ENCODE peak calls at places on chromosome 6, in eight cellular contexts. One of them, this sample, is unnamed. For H3K27me3 and H3K4me1, the result is how much of the 10 kb centered on the place peaks cover.

GRCh38 chr6:44462335-44462734 is 74.8 kb downstream of the CDC5L start:
- DNase-seq in pancreas: no peak
- DNase-seq in CD8-positive, alpha-beta T cell: no peak
- DNase-seq in heart left ventricle: no peak
- DNase-seq in effector memory CD4-positive, alpha-beta T cell: no peak
- DNase-seq in GM12878: no peak
- DNase-seq in adrenal gland: no peak
- DNase-seq in transverse colon: no peak
- DNase-seq in this sample: no peak

GRCh38 chr6:25311251-25311910 is 32.2 kb downstream of the CARMIL1 start:
- DNase-seq in pancreas: no peak
- DNase-seq in GM12878: no peak
- DNase-seq in heart left ventricle: no peak
- DNase-seq in CD8-positive, alpha-beta T cell: no peak
- DNase-seq in effector memory CD4-positive, alpha-beta T cell: no peak
- DNase-seq in transverse colon: no peak
- DNase-seq in adrenal gland: no peak
- DNase-seq in this sample: no peak

GRCh38 chr6:157063176-157063934 is 260.0 kb downstream of the TMEM242 start:
- DNase-seq in adrenal gland: no peak
- DNase-seq in effector memory CD4-positive, alpha-beta T cell: no peak
- DNase-seq in CD8-positive, alpha-beta T cell: no peak
- DNase-seq in pancreas: no peak
- DNase-seq in transverse colon: no peak
- DNase-seq in GM12878: no peak
- DNase-seq in heart left ventricle: no peak
- DNase-seq in this sample: no peak

GRCh38 chr6:40406175-40406574 is 181.0 kb downstream of the LRFN2 start:
- DNase-seq in transverse colon: no peak
- DNase-seq in effector memory CD4-positive, alpha-beta T cell: no peak
- DNase-seq in adrenal gland: no peak
- DNase-seq in GM12878: no peak
- DNase-seq in CD8-positive, alpha-beta T cell: no peak
- DNase-seq in pancreas: no peak
- DNase-seq in heart left ventricle: no peak
- DNase-seq in this sample: no peak

GRCh38 chr6:2765896-2766766 is 938 bp downstream of the WRNIP1 start:
- DNase-seq in heart left ventricle: peak
- DNase-seq in CD8-positive, alpha-beta T cell: peak
- DNase-seq in adrenal gland: peak
- DNase-seq in effector memory CD4-positive, alpha-beta T cell: peak
- DNase-seq in GM12878: no peak
- DNase-seq in pancreas: peak
- DNase-seq in transverse colon: peak
- DNase-seq in this sample: no peak

GRCh38 chr6:11806561-11807317 is 28.1 kb upstream of the ADTRP start:
- DNase-seq in heart left ventricle: no peak
- DNase-seq in effector memory CD4-positive, alpha-beta T cell: no peak
- DNase-seq in GM12878: no peak
- DNase-seq in CD8-positive, alpha-beta T cell: peak
- DNase-seq in pancreas: no peak
- DNase-seq in adrenal gland: no peak
- DNase-seq in transverse colon: no peak
- DNase-seq in this sample: peak

GRCh38 chr6:8562133-8562532 is 126.8 kb upstream of the SLC35B3 start:
- DNase-seq in heart left ventricle: no peak
- DNase-seq in effector memory CD4-positive, alpha-beta T cell: no peak
- DNase-seq in adrenal gland: no peak
- DNase-seq in pancreas: no peak
- DNase-seq in CD8-positive, alpha-beta T cell: no peak
- DNase-seq in transverse colon: no peak
- DNase-seq in GM12878: no peak
- DNase-seq in this sample: no peak

GRCh38 chr6:140993515-140993914 is 1139.2 kb upstream of the GJE1 start:
- DNase-seq in transverse colon: no peak
- DNase-seq in effector memory CD4-positive, alpha-beta T cell: no peak
- DNase-seq in heart left ventricle: no peak
- DNase-seq in CD8-positive, alpha-beta T cell: no peak
- DNase-seq in adrenal gland: no peak
- DNase-seq in pancreas: no peak
- DNase-seq in GM12878: no peak
- DNase-seq in this sample: no peak

GRCh38 chr6:37538107-37538506 is 38.4 kb upstream of the CCDC167 start:
- DNase-seq in effector memory CD4-positive, alpha-beta T cell: no peak
- DNase-seq in CD8-positive, alpha-beta T cell: no peak
- DNase-seq in adrenal gland: no peak
- DNase-seq in pancreas: no peak
- DNase-seq in heart left ventricle: no peak
- DNase-seq in transverse colon: no peak
- DNase-seq in GM12878: no peak
- DNase-seq in this sample: no peak

GRCh38 chr6:37536462-37537225 is 37.0 kb upstream of the CCDC167 start:
- DNase-seq in heart left ventricle: no peak
- DNase-seq in transverse colon: no peak
- DNase-seq in CD8-positive, alpha-beta T cell: no peak
- DNase-seq in pancreas: no peak
- DNase-seq in GM12878: no peak
- DNase-seq in effector memory CD4-positive, alpha-beta T cell: no peak
- DNase-seq in adrenal gland: no peak
- DNase-seq in this sample: no peak

GRCh38 chr6:37541346-37541745 is 41.7 kb upstream of the CCDC167 start:
- DNase-seq in GM12878: no peak
- DNase-seq in pancreas: no peak
- DNase-seq in heart left ventricle: no peak
- DNase-seq in CD8-positive, alpha-beta T cell: no peak
- DNase-seq in effector memory CD4-positive, alpha-beta T cell: no peak
- DNase-seq in adrenal gland: no peak
- DNase-seq in transverse colon: no peak
- DNase-seq in this sample: no peak

GRCh38 chr6:37540390-37540789 is 40.7 kb upstream of the CCDC167 start:
- DNase-seq in effector memory CD4-positive, alpha-beta T cell: no peak
- DNase-seq in pancreas: no peak
- DNase-seq in CD8-positive, alpha-beta T cell: no peak
- DNase-seq in GM12878: no peak
- DNase-seq in transverse colon: no peak
- DNase-seq in heart left ventricle: no peak
- DNase-seq in adrenal gland: no peak
- DNase-seq in this sample: no peak

DNA sequence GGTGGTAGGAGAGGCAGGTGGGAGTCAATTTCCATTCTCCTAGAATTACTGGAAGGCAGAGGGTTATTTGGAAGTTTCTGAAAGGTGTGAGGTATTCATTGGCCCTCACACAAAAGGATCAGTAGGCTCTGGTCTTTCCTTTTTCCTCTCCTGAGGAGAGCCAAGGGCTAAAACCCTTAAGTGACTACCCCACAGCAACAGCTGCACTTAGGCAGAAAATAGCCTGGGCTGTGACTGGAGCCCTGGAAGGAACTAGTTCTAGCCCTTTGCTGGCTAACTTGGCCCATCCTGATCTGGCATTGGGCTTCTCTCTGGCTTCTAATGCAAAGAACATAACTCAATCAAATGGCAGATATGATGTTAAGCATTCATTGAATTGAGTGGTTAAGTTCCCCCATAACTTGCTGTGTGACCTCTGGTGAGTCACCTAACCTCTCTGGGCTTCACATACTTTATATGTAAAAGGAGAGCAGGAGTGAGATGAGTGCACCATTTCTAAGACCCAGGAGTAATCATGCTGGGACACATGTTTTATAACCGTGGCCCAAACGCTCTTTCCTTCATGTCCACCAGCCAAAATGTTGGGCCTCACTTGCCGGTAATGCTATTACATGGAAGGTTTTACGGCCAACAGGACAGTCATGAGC is 40.1 kb upstream of the CCDC167 start:
- DNase-seq in heart left ventricle: no peak
- DNase-seq in GM12878: no peak
- DNase-seq in transverse colon: no peak
- DNase-seq in CD8-positive, alpha-beta T cell: no peak
- DNase-seq in pancreas: no peak
- DNase-seq in adrenal gland: no peak
- DNase-seq in effector memory CD4-positive, alpha-beta T cell: no peak
- DNase-seq in this sample: no peak
- H3K27me3 ChIP-seq in heart left ventricle: under half
- H3K27me3 ChIP-seq in GM12878: under half
- H3K27me3 ChIP-seq in transverse colon: under half
- H3K27me3 ChIP-seq in CD8-positive, alpha-beta T cell: under half
- H3K27me3 ChIP-seq in pancreas: under half
- H3K27me3 ChIP-seq in adrenal gland: under half
- H3K27me3 ChIP-seq in effector memory CD4-positive, alpha-beta T cell: under half
- H3K27me3 ChIP-seq in this sample: under half

GRCh38 chr6:42790549-42791181 is 8.8 kb downstream of the BICRAL start:
- DNase-seq in CD8-positive, alpha-beta T cell: no peak
- DNase-seq in pancreas: no peak
- DNase-seq in effector memory CD4-positive, alpha-beta T cell: no peak
- DNase-seq in heart left ventricle: no peak
- DNase-seq in GM12878: no peak
- DNase-seq in adrenal gland: no peak
- DNase-seq in transverse colon: no peak
- DNase-seq in this sample: no peak

GRCh38 chr6:42786525-42786985 is 4.7 kb downstream of the BICRAL start:
- DNase-seq in heart left ventricle: no peak
- DNase-seq in pancreas: no peak
- DNase-seq in adrenal gland: no peak
- DNase-seq in transverse colon: no peak
- DNase-seq in CD8-positive, alpha-beta T cell: no peak
- DNase-seq in effector memory CD4-positive, alpha-beta T cell: no peak
- DNase-seq in GM12878: no peak
- DNase-seq in this sample: no peak

GRCh38 chr6:42787018-42787611 is 5.3 kb downstream of the BICRAL start:
- DNase-seq in CD8-positive, alpha-beta T cell: no peak
- DNase-seq in effector memory CD4-positive, alpha-beta T cell: no peak
- DNase-seq in adrenal gland: no peak
- DNase-seq in transverse colon: no peak
- DNase-seq in heart left ventricle: no peak
- DNase-seq in GM12878: no peak
- DNase-seq in pancreas: no peak
- DNase-seq in this sample: no peak

GRCh38 chr6:42791706-42792320 is 10.0 kb downstream of the BICRAL start:
- DNase-seq in adrenal gland: no peak
- DNase-seq in pancreas: no peak
- DNase-seq in heart left ventricle: no peak
- DNase-seq in transverse colon: no peak
- DNase-seq in GM12878: no peak
- DNase-seq in effector memory CD4-positive, alpha-beta T cell: no peak
- DNase-seq in CD8-positive, alpha-beta T cell: no peak
- DNase-seq in this sample: no peak

DNA sequence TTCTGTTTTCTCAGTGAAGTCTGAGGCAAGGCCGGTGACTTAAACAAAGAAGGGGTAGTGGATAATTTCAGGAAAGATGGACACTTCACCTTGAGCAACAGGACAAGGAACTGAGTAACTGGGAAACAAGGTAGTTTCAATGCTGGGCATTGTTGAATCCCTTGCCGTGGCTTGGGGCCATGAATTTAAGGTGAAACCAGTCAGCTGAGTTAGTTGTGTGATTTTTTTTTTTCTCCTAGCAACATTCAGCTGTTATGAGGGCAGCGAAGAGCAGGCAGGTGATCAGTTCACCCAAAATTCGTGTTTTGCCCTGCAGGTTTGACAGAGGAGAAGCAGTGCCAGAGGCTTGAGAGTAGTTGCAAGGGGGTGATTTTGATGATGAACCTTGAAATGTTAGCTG is 6.8 kb downstream of the BICRAL start:
- DNase-seq in transverse colon: no peak
- DNase-seq in heart left ventricle: no peak
- DNase-seq in adrenal gland: no peak
- DNase-seq in effector memory CD4-positive, alpha-beta T cell: no peak
- DNase-seq in CD8-positive, alpha-beta T cell: no peak
- DNase-seq in GM12878: no peak
- DNase-seq in pancreas: no peak
- DNase-seq in this sample: no peak
- H3K4me1 ChIP-seq in transverse colon: under half
- H3K4me1 ChIP-seq in heart left ventricle: under half
- H3K4me1 ChIP-seq in adrenal gland: under half
- H3K4me1 ChIP-seq in effector memory CD4-positive, alpha-beta T cell: under half
- H3K4me1 ChIP-seq in CD8-positive, alpha-beta T cell: half or more
- H3K4me1 ChIP-seq in GM12878: under half
- H3K4me1 ChIP-seq in pancreas: under half
- H3K4me1 ChIP-seq in this sample: half or more

DNA sequence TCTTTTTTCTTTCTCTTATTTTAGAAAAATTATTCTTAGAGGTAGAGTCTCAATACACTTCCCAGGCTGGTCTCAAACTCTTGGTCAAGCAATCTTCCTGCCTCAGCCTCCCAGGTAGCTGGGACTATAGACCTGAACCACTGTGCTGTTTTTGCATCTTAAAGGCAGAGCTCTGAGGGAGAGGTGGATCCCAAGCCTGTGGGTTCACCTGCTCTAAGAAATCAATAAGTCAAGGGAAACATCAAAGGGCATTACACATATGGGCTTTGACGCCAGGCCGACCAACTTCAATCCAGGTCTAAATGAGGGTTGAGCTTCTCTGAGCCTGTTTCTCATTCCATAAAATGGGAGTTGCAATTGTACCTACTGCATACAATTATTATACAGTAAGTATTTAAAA is 223.9 kb downstream of the LY86 start:
- DNase-seq in heart left ventricle: no peak
- DNase-seq in CD8-positive, alpha-beta T cell: no peak
- DNase-seq in effector memory CD4-positive, alpha-beta T cell: no peak
- DNase-seq in adrenal gland: no peak
- DNase-seq in GM12878: no peak
- DNase-seq in pancreas: no peak
- DNase-seq in transverse colon: no peak
- DNase-seq in this sample: no peak
- H3K27ac ChIP-seq in heart left ventricle: peak
- H3K27ac ChIP-seq in CD8-positive, alpha-beta T cell: no peak
- H3K27ac ChIP-seq in effector memory CD4-positive, alpha-beta T cell: no peak
- H3K27ac ChIP-seq in adrenal gland: no peak
- H3K27ac ChIP-seq in GM12878: no peak
- H3K27ac ChIP-seq in pancreas: peak
- H3K27ac ChIP-seq in transverse colon: peak
- H3K27ac ChIP-seq in this sample: no peak

GRCh38 chr6:152863618-152864326 is 113.2 kb downstream of the VIP start:
- DNase-seq in effector memory CD4-positive, alpha-beta T cell: peak
- DNase-seq in heart left ventricle: peak
- DNase-seq in adrenal gland: peak
- DNase-seq in pancreas: no peak
- DNase-seq in CD8-positive, alpha-beta T cell: peak
- DNase-seq in GM12878: peak
- DNase-seq in transverse colon: peak
- DNase-seq in this sample: peak

GRCh38 chr6:152854086-152854795 is 103.6 kb downstream of the VIP start:
- DNase-seq in heart left ventricle: no peak
- DNase-seq in adrenal gland: no peak
- DNase-seq in transverse colon: no peak
- DNase-seq in CD8-positive, alpha-beta T cell: no peak
- DNase-seq in GM12878: no peak
- DNase-seq in pancreas: no peak
- DNase-seq in effector memory CD4-positive, alpha-beta T cell: no peak
- DNase-seq in this sample: no peak

GRCh38 chr6:152859225-152859624 is 108.6 kb downstream of the VIP start:
- DNase-seq in effector memory CD4-positive, alpha-beta T cell: no peak
- DNase-seq in GM12878: no peak
- DNase-seq in heart left ventricle: no peak
- DNase-seq in CD8-positive, alpha-beta T cell: no peak
- DNase-seq in adrenal gland: no peak
- DNase-seq in pancreas: no peak
- DNase-seq in transverse colon: no peak
- DNase-seq in this sample: no peak

DNA sequence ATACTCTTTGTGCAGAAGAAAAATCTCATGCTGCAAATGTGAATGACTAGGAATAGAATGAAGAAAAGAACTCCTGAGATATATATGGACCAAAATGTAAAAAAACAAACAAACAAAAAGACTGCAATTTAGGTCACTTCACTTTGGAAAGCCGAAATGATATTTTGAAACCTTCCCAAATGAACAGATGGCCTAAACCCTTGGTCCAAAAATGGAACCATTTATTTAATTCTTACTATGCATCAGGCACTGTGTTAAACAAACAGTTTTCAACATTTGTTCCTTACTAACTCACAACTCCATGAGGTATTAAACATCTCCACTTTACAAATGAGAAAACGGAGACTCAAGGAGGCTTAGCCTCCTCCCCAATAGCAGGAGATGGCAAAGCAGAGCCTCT is 107.6 kb downstream of the VIP start:
- DNase-seq in transverse colon: no peak
- DNase-seq in CD8-positive, alpha-beta T cell: no peak
- DNase-seq in adrenal gland: no peak
- DNase-seq in GM12878: no peak
- DNase-seq in pancreas: no peak
- DNase-seq in heart left ventricle: no peak
- DNase-seq in effector memory CD4-positive, alpha-beta T cell: no peak
- DNase-seq in this sample: no peak
- H3K27me3 ChIP-seq in transverse colon: under half
- H3K27me3 ChIP-seq in CD8-positive, alpha-beta T cell: under half
- H3K27me3 ChIP-seq in adrenal gland: under half
- H3K27me3 ChIP-seq in GM12878: under half
- H3K27me3 ChIP-seq in pancreas: under half
- H3K27me3 ChIP-seq in heart left ventricle: under half
- H3K27me3 ChIP-seq in effector memory CD4-positive, alpha-beta T cell: under half
- H3K27me3 ChIP-seq in this sample: under half

This sample was measured in CD4-positive, CD25-positive, alpha-beta regulatory T cell.